ENCODE peak calls at places on chromosomes 6 and 20, in four cellular contexts. Q is GM20000, N is amniotic epithelial cell, U is transverse colon. D is an unnamed sample.
A peak's percentile ranks its signal among the peaks of the same experiment; 100 is the strongest.

GRCh38 chr6:159077123-159077522 is 32.3 kb upstream of the TAGAP start:
- DNase-seq in Q (no peak), N (no peak), U (no peak), D (no peak)

GRCh38 chr6:28683945-28684538 is 158.4 kb downstream of the GPX5 start:
- DNase-seq in N (peak; percentile 41), U (peak; percentile 8), Q (peak; percentile 32), D (peak; percentile 23)

GRCh38 chr20:38723982-38724602 is at the start of gene SLC32A1:
- DNase-seq in N (no peak), U (no peak), Q (peak; percentile 39), D (no peak)

GRCh38 chr6:3291346-3291745 is 32.6 kb downstream of the PSMG4 start:
- DNase-seq in N (no peak), U (no peak), Q (no peak), D (no peak)

GRCh38 chr20:57808266-57808866 is 98.6 kb upstream of the PMEPA1 start:
- DNase-seq in U (no peak), N (no peak), Q (no peak), D (no peak)

GRCh38 chr20:20695250-20695816 is 17.1 kb downstream of the RALGAPA2 start:
- DNase-seq in Q (no peak), U (no peak), N (peak; percentile 5), D (no peak)

GRCh38 chr6:160221423-160221822 is 37.2 kb downstream of the SLC22A2 start:
- DNase-seq in N (peak; percentile 65), U (no peak), Q (no peak), D (peak; percentile 89)

GRCh38 chr20:46252352-46253091 is 55.8 kb downstream of the CDH22 start:
- DNase-seq in Q (no peak), U (no peak), N (no peak), D (no peak)

GRCh38 chr6:24935753-24936152 is at the start of gene RIPOR2:
- DNase-seq in N (peak; percentile 5), U (peak; percentile 47), Q (no peak), D (peak; percentile 16)

GRCh38 chr20:50348118-50348517 is 157.5 kb downstream of the CEBPB start:
- DNase-seq in N (peak; percentile 31), Q (no peak), U (no peak), D (no peak)

GRCh38 chr6:47235964-47236760 is 73.5 kb downstream of the TNFRSF21 start:
- DNase-seq in N (peak; percentile 27), U (peak; percentile 50), Q (no peak), D (peak; percentile 89)

GRCh38 chr20:63176448-63177133 is 39.3 kb downstream of the YTHDF1 start:
- DNase-seq in Q (no peak), U (no peak), N (no peak), D (no peak)

GRCh38 chr6:149840345-149841075 is 23.6 kb downstream of the LRP11 start:
- DNase-seq in U (peak; percentile 76), Q (peak; percentile 66), N (no peak), D (peak; percentile 91)

GRCh38 chr20:31560094-31560899 is 44.8 kb upstream of the ID1 start:
- DNase-seq in U (peak; percentile 76), N (peak; percentile 91), Q (peak; percentile 72), D (peak; percentile 62)

GRCh38 chr20:7540923-7541322 is 399.3 kb downstream of the HAO1 start:
- DNase-seq in Q (no peak), U (no peak), N (no peak), D (no peak)

GRCh38 chr20:45781391-45781931 is 10.2 kb downstream of the WFDC3 start:
- DNase-seq in U (peak; percentile 18), N (peak; percentile 100), Q (no peak), D (no peak)

GRCh38 chr20:62785381-62785780 is 10.9 kb upstream of the MRGBP start:
- DNase-seq in U (no peak), Q (no peak), N (peak; percentile 44), D (no peak)

GRCh38 chr20:1227121-1227582 is 1.3 kb downstream of the RAD21L1 start:
- DNase-seq in U (no peak), Q (no peak), N (no peak), D (no peak)

GRCh38 chr6:22147983-22148797 is 148.6 kb downstream of the PRL start:
- DNase-seq in N (peak; percentile 64), Q (no peak), U (no peak), D (peak; percentile 12)

GRCh38 chr6:36720251-36721141 is 22.9 kb downstream of the RAB44 start:
- DNase-seq in Q (peak; percentile 31), N (no peak), U (peak; percentile 4), D (no peak)

GRCh38 chr6:43671801-43672690 is 15.5 kb downstream of the MRPS18A start:
- DNase-seq in Q (no peak), U (no peak), N (no peak), D (no peak)